ENCODE peak calls at places on chromosomes 1 and 21, in eight cellular contexts. U, Y, P, Q, I, L, V and E are unnamed samples.

GRCh38 chr1:102919659-102920058 is 188.7 kb downstream of the COL11A1 start:
- DNase-seq in U (no peak), Y (no peak), P (no peak), Q (peak), I (no peak), L (no peak), V (peak), E (no peak)

GRCh38 chr1:20279507-20279906 is 11.2 kb upstream of the VWA5B1 start:
- DNase-seq in U (no peak), Y (no peak), P (no peak), Q (peak), I (no peak), L (peak), V (no peak), E (no peak)

GRCh38 chr21:43020771-43021170 is 46.4 kb downstream of the PKNOX1 start:
- DNase-seq in U (no peak), Y (no peak), P (no peak), Q (no peak), I (no peak), L (no peak), V (no peak), E (no peak)

GRCh38 chr1:227563319-227564201 is at the start of gene ZNF678:
- DNase-seq in U (peak), Y (peak), P (peak), Q (peak), I (peak), L (peak), V (peak), E (peak)

GRCh38 chr1:22662318-22662717 is 9.3 kb downstream of the C1QB start:
- DNase-seq in U (no peak), Y (no peak), P (peak), Q (no peak), I (peak), L (no peak), V (no peak), E (no peak)

GRCh38 chr1:72438270-72438669 is 155.9 kb upstream of the NEGR1 start:
- DNase-seq in U (no peak), Y (no peak), P (no peak), Q (no peak), I (no peak), L (no peak), V (no peak), E (no peak)

GRCh38 chr1:202230061-202230938 is 36.7 kb downstream of the LGR6 start:
- DNase-seq in U (no peak), Y (no peak), P (no peak), Q (peak), I (no peak), L (no peak), V (no peak), E (no peak)

GRCh38 chr21:34892196-34892595 is 156.9 kb downstream of the RUNX1 start:
- DNase-seq in U (no peak), Y (no peak), P (no peak), Q (no peak), I (no peak), L (no peak), V (no peak), E (no peak)

GRCh38 chr1:214537219-214537618 is 14.2 kb downstream of the PTPN14 start:
- DNase-seq in U (no peak), Y (no peak), P (no peak), Q (peak), I (peak), L (no peak), V (no peak), E (no peak)